ENCODE peak calls at places on chromosome 10, in six cellular contexts. O is H1, R is SK-N-SH, X is GM23338, T is stomach, V is spleen. C is an unnamed sample.

GRCh38 chr10:31896972-31897384 is 31.7 kb downstream of the ARHGAP12 start:
- DNase-seq in X (no peak), V (no peak), T (no peak), R (no peak), O (no peak), C (no peak)

GRCh38 chr10:66931949-66932343 is 6.1 kb downstream of the LRRTM3 start:
- DNase-seq in R (no peak), T (no peak), X (no peak), O (no peak), V (no peak), C (no peak)

GRCh38 chr10:10131984-10132383 is 885.7 kb upstream of the CELF2 start:
- DNase-seq in R (no peak), V (no peak), O (no peak), T (no peak), X (no peak), C (no peak)

GRCh38 chr10:7767209-7767608 is 20.6 kb downstream of the KIN start:
- DNase-seq in T (no peak), X (no peak), V (no peak), R (no peak), O (no peak), C (no peak)

GRCh38 chr10:77461636-77462296 is 175.8 kb downstream of the KCNMA1 start:
- DNase-seq in R (no peak), V (no peak), T (no peak), X (no peak), O (no peak), C (no peak)

GRCh38 chr10:33334839-33335549 is 527 bp upstream of the NRP1 start:
- DNase-seq in V (peak), O (no peak), X (peak), T (peak), R (peak), C (peak)

GRCh38 chr10:26457088-26457487 is 18.9 kb downstream of the APBB1IP start:
- DNase-seq in X (no peak), T (no peak), O (no peak), V (no peak), R (no peak), C (no peak)

GRCh38 chr10:86086418-86086817 is 280.2 kb downstream of the GRID1 start:
- DNase-seq in O (no peak), V (peak), T (peak), R (no peak), X (no peak), C (no peak)

GRCh38 chr10:107966817-107967216 is 802.3 kb upstream of the SORCS1 start:
- DNase-seq in V (no peak), X (no peak), O (no peak), R (no peak), T (no peak), C (no peak)

GRCh38 chr10:70115948-70116682 is 16.5 kb downstream of the AIFM2 start:
- DNase-seq in T (peak), X (peak), V (peak), O (no peak), R (peak), C (peak)

GRCh38 chr10:99457808-99458207 is 27.4 kb upstream of the GOT1 start:
- DNase-seq in T (no peak), X (no peak), V (no peak), R (no peak), O (no peak), C (no peak)

GRCh38 chr10:3978174-3978573 is 193.2 kb upstream of the KLF6 start:
- DNase-seq in T (no peak), V (no peak), O (no peak), X (no peak), R (no peak), C (no peak)

GRCh38 chr10:34121974-34122282 is 693.2 kb downstream of the PARD3 start:
- DNase-seq in O (no peak), X (no peak), V (no peak), R (no peak), T (no peak), C (no peak)

GRCh38 chr10:37495415-37495814 is 362.0 kb downstream of the ZNF248 start:
- DNase-seq in T (no peak), R (no peak), O (no peak), V (no peak), X (no peak), C (no peak)

GRCh38 chr10:56507033-56507432 is 146.0 kb upstream of the ZWINT start:
- DNase-seq in T (no peak), X (no peak), R (no peak), O (no peak), V (no peak), C (no peak)

GRCh38 chr10:7432884-7433726 is 22.3 kb upstream of the SFMBT2 start:
- DNase-seq in X (peak), T (no peak), O (no peak), V (no peak), R (no peak), C (no peak)

GRCh38 chr10:113520606-113521481 is 32.0 kb upstream of the HABP2 start:
- DNase-seq in X (peak), R (peak), T (peak), O (no peak), V (no peak), C (peak)

GRCh38 chr10:42552188-42553063 is 85.9 kb downstream of the ZNF33B start:
- DNase-seq in O (peak), R (peak), X (peak), T (peak), V (peak), C (peak)

GRCh38 chr10:132458595-132459251 is 61.7 kb downstream of the PWWP2B start:
- DNase-seq in O (no peak), V (peak), T (peak), X (peak), R (peak), C (no peak)

GRCh38 chr10:97882142-97883091 is 32.8 kb downstream of the GOLGA7B start:
- DNase-seq in X (no peak), T (peak), V (peak), R (no peak), O (no peak), C (no peak)

GRCh38 chr10:130804281-130804680 is 507.2 kb downstream of the TCERG1L start:
- DNase-seq in R (peak), X (no peak), V (no peak), O (no peak), T (no peak), C (no peak)

GRCh38 chr10:114893248-114893647 is 44.7 kb upstream of the TRUB1 start:
- DNase-seq in O (no peak), V (no peak), T (no peak), R (no peak), X (no peak), C (peak)

GRCh38 chr10:89332092-89332633 is 4.4 kb downstream of the IFIT3 start:
- DNase-seq in V (no peak), O (no peak), R (no peak), T (no peak), X (no peak), C (peak)

GRCh38 chr10:32937824-32938482 is 20.1 kb downstream of the ITGB1 start:
- DNase-seq in X (peak), V (peak), O (no peak), R (no peak), T (no peak), C (peak)

GRCh38 chr10:58667658-58668310 is 155.1 kb downstream of the BICC1 start:
- DNase-seq in V (no peak), T (no peak), X (peak), R (no peak), O (no peak), C (no peak)

GRCh38 chr10:9608592-9608991 is 1409.1 kb upstream of the CELF2 start:
- DNase-seq in T (no peak), O (no peak), X (peak), R (no peak), V (no peak), C (no peak)

GRCh38 chr10:46541017-46541661 is 15.3 kb downstream of the GPRIN2 start:
- DNase-seq in V (peak), X (peak), R (peak), T (peak), O (no peak), C (no peak)

GRCh38 chr10:132609211-132609610 is 71.6 kb downstream of the INPP5A start:
- DNase-seq in R (no peak), T (no peak), X (no peak), V (peak), O (no peak), C (no peak)

GRCh38 chr10:121949052-121949451 is 21.2 kb upstream of the ATE1 start:
- DNase-seq in V (no peak), R (no peak), X (no peak), T (no peak), O (no peak), C (no peak)

GRCh38 chr10:8026349-8027259 is 27.9 kb upstream of the GATA3 start:
- DNase-seq in T (no peak), O (no peak), R (no peak), X (peak), V (no peak), C (peak)

GRCh38 chr10:87659571-87660483 is at the start of gene PAPSS2:
- DNase-seq in R (peak), X (peak), V (peak), T (peak), O (no peak), C (no peak)
- TF ChIP-seq POLR2AphosphoS5 in R (no peak), X (no peak), V (peak), T (no peak), O (peak), C (no peak)

GRCh38 chr10:27482984-27483956 is 20.8 kb upstream of the RAB18 start:
- DNase-seq in X (peak), R (no peak), O (no peak), T (no peak), V (no peak), C (no peak)
- TF ChIP-seq POLR2AphosphoS5 in X (no peak), R (no peak), O (no peak), T (no peak), V (no peak), C (no peak)

GRCh38 chr10:17229967-17230682 is 2.1 kb downstream of the VIM start:
- DNase-seq in T (peak), R (peak), V (peak), X (peak), O (peak), C (no peak)
- TF ChIP-seq POLR2AphosphoS5 in T (peak), R (peak), V (peak), X (peak), O (peak), C (no peak)

DNA sequence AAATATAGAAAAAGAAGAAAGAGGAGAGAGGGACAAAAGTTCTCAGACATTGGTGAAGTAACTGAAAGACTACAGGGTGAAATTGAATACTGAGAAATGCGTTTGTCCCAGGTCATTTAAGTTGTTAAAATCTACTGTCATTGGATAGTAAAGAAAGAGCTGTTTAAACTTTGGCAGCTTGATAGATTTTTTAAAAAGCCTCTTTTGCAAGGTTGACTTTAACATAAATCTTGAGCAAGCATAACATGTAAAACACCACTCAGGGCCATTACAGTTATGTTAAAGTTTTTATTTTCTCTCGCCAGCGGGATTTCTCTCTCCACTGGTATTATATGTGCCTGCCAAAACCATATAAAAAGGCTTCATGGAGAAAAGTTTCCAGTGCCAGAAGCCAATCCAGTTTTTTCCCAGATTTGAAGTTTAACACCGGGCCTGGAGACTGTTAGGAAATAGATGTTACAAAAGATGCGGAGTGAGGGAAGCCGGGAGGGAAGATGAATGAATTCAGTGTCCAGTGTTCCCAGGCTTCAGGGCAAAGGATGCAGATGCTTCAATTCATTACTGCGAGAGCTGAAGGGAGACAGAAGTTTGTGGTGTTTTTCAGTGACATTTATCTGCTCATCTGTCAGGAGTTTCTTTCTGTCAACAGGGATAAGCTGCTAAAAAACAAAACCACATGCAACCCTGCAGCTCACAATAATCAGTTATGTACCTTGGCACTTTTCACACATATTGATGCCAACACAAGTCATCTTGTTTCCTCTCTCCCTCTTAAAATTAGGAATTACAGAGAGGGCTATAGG is 155.5 kb downstream of the SPAG6 start:
- DNase-seq in V (no peak), O (no peak), T (no peak), R (peak), X (no peak), C (no peak)
- TF ChIP-seq POLR2AphosphoS5 in V (no peak), O (no peak), T (no peak), R (no peak), X (no peak), C (no peak)

DNA sequence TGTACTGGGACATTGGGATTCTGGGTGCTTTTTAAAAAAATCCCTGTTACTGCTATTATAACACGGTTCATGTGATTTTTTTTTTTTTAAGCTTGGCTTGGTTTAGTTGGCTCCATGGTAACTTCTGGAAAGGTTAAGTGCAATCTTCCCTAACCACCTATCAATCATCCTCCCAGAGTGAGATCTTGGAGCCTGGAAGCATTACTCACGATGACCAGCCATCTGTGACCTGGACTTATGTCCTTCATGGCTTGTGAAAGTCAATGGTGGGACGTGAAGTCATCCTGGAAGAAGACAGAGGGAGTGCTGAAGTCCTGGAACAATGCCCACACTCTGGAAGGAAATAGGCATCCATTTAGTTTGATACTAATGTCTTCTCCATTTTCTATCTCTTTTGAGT is 135.5 kb upstream of the FRMD4A start:
- DNase-seq in O (no peak), R (no peak), V (no peak), X (no peak), T (no peak), C (no peak)
- TF ChIP-seq POLR2AphosphoS5 in O (no peak), R (no peak), V (no peak), X (no peak), T (no peak), C (no peak)